ENCODE peak calls at places on chromosomes 11 and 22, in ten cellular contexts. L is astrocyte of the spinal cord; H is CD4-positive, alpha-beta T cell; M is tibial artery; T is AG09309; R is HCT116; S is RWPE2; G is MCF 10A; Z is colonic mucosa; P is epithelial cell of esophagus. V is an unnamed sample.

GRCh38 chr11:64644348-64645242 is 53.6 kb downstream of the SLC22A12 start:
- DNase-seq in L (no peak), H (no peak), M (no peak), T (no peak), R (no peak), S (no peak), G (no peak), Z (no peak), P (peak; percentile 16), V (no peak)

GRCh38 chr11:37552284-37552683 is 954.2 kb upstream of the RAG2 start:
- DNase-seq in L (no peak), H (no peak), M (no peak), T (no peak), R (no peak), S (no peak), G (no peak), Z (no peak), P (no peak), V (no peak)

GRCh38 chr11:6617315-6617781 is 1.9 kb downstream of the TPP1 start:
- DNase-seq in L (no peak), H (no peak), M (no peak), T (no peak), R (no peak), S (peak; percentile 24), G (no peak), Z (no peak), P (no peak), V (peak; percentile 12)

GRCh38 chr11:12683857-12684256 is 9.6 kb downstream of the TEAD1 start:
- DNase-seq in L (no peak), H (no peak), M (no peak), T (no peak), R (no peak), S (no peak), G (peak; percentile 49), Z (no peak), P (no peak), V (no peak)

GRCh38 chr11:34425863-34426262 is 12.9 kb upstream of the CAT start:
- DNase-seq in L (peak; percentile 42), H (no peak), M (no peak), T (peak; percentile 82), R (no peak), S (no peak), G (no peak), Z (no peak), P (no peak), V (no peak)

GRCh38 chr11:23425379-23425778 is 565.1 kb upstream of the CCDC179 start:
- DNase-seq in L (no peak), H (no peak), M (no peak), T (no peak), R (no peak), S (no peak), G (no peak), Z (no peak), P (no peak), V (no peak)

GRCh38 chr11:50071584-50072225 is 39.0 kb downstream of the OR4C45 start:
- DNase-seq in L (no peak), H (no peak), M (no peak), T (no peak), R (no peak), S (no peak), G (no peak), Z (no peak), P (no peak), V (no peak)

GRCh38 chr11:13052130-13052541 is 43.0 kb downstream of the RASSF10 start:
- DNase-seq in L (peak; percentile 3), H (no peak), M (no peak), T (no peak), R (no peak), S (no peak), G (no peak), Z (peak; percentile 58), P (peak; percentile 85), V (no peak)

GRCh38 chr11:27563201-27563600 is 56.6 kb upstream of the LIN7C start:
- DNase-seq in L (peak; percentile 43), H (no peak), M (no peak), T (no peak), R (no peak), S (no peak), G (no peak), Z (no peak), P (peak; percentile 11), V (no peak)

GRCh38 chr22:27331526-27332281 is 469.9 kb downstream of the MN1 start:
- DNase-seq in L (peak; percentile 48), H (no peak), M (peak; percentile 67), T (peak; percentile 21), R (no peak), S (no peak), G (peak; percentile 39), Z (no peak), P (peak; percentile 30), V (no peak)

GRCh38 chr11:11973866-11974265 is 34.6 kb downstream of the DKK3 start:
- DNase-seq in L (no peak), H (no peak), M (no peak), T (no peak), R (no peak), S (no peak), G (no peak), Z (no peak), P (no peak), V (no peak)

GRCh38 chr11:86214710-86215109 is 29.8 kb upstream of the EED start:
- DNase-seq in L (no peak), H (no peak), M (no peak), T (no peak), R (no peak), S (no peak), G (no peak), Z (no peak), P (peak; percentile 82), V (peak; percentile 22)

GRCh38 chr11:124801636-124802312 is 1.6 kb upstream of the MSANTD2 start:
- DNase-seq in L (no peak), H (no peak), M (no peak), T (no peak), R (no peak), S (no peak), G (peak; percentile 7), Z (no peak), P (peak; percentile 32), V (no peak)

GRCh38 chr11:124798991-124799383 is 1.2 kb downstream of the MSANTD2 start:
- DNase-seq in L (peak; percentile 62), H (no peak), M (no peak), T (peak; percentile 52), R (no peak), S (no peak), G (peak; percentile 51), Z (peak; percentile 33), P (peak; percentile 42), V (no peak)

GRCh38 chr11:124801014-124801413 is 808 bp upstream of the MSANTD2 start:
- DNase-seq in L (no peak), H (no peak), M (no peak), T (no peak), R (no peak), S (no peak), G (peak; percentile 53), Z (no peak), P (peak; percentile 57), V (no peak)

GRCh38 chr11:124800226-124800929 is at the start of gene MSANTD2:
- DNase-seq in L (peak; percentile 89), H (peak; percentile 64), M (peak; percentile 79), T (no peak), R (peak; percentile 42), S (peak; percentile 74), G (peak; percentile 60), Z (peak; percentile 81), P (peak; percentile 68), V (peak; percentile 85)

DNA sequence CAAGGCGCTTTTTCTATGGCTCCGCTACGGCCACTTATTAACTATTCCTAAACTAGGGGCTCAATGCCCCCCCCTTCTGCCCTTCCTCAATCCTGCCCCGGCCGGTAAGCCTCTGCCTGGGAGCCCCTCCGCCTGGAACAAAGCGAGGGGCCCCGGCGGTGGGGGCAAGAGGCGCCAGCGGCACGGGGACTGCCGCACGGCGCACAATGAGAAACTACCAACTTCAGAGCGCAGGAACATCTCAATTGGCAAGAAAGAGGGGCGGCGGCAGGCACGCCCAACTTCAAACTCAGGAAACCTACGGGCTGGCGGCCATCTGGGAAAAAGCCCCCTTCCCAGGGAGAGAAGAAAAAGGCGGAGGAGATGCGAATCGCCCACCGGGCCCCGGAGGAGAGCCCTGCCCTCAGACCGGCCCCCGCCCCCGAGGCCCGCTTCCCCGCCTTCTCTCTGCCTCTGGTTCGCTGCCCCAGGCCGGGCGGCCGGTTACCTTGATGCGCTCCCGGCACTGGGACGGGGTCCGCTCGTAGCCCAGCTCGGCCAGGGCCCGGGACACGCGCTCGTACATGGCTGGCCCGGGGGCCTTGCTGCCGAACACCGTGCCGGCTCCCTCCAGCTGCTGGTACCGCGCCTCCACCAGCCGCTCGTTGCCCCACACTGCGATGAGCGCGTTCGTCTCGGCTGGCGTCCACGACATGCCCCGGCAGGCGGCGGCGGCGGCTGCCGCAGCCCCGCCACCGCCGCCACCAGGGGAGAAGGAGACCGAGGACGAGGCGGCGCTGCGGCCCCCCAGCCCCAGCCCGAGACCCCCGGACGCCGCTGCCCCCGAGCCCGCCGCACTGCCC is 601 bp downstream of the MSANTD2 start:
- DNase-seq in L (peak; percentile 31), H (peak; percentile 36), M (no peak), T (no peak), R (no peak), S (no peak), G (peak; percentile 36), Z (peak; percentile 52), P (peak; percentile 35), V (peak; percentile 53)
- TF ChIP-seq CTCF in L (no peak), H (no peak), M (no peak), T (no peak), R (no peak), S (no peak), G (no peak), Z (no peak), P (no peak), V (no peak)

DNA sequence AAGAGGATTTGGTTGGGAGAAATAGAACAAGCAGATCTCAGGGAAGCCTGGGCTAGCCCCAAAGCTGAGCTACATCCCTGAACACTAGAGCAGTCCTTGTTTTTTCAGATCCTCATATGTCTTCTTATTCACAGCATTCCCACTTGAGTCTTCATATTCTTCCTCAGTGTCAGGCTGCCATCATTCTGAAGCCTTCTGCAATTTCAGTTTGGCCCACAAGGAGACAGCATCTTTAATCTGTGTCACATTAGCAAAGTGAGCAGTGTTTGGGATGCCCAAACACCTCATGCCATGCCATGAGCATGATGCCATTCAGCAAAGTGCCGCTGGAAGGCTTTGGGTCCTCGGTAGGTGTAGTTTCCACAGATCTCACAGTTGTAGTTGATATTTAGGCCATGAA is 56.6 kb downstream of the SCN3B start:
- DNase-seq in L (no peak), H (no peak), M (no peak), T (no peak), R (no peak), S (no peak), G (no peak), Z (no peak), P (no peak), V (no peak)
- TF ChIP-seq CTCF in L (no peak), H (no peak), M (no peak), T (no peak), R (no peak), S (no peak), G (no peak), Z (no peak), P (peak; percentile 31), V (no peak)

GRCh38 chr11:109945626-109946321 is 147.4 kb upstream of the ZC3H12C start:
- DNase-seq in L (no peak), H (no peak), M (no peak), T (no peak), R (no peak), S (no peak), G (no peak), Z (no peak), P (no peak), V (no peak)
- TF ChIP-seq CTCF in L (no peak), H (no peak), M (no peak), T (no peak), R (no peak), S (no peak), G (no peak), Z (no peak), P (no peak), V (no peak)

GRCh38 chr11:17762309-17762974 is 27.9 kb downstream of the KCNC1 start:
- DNase-seq in L (no peak), H (no peak), M (no peak), T (no peak), R (peak; percentile 28), S (no peak), G (peak; percentile 37), Z (no peak), P (peak; percentile 28), V (no peak)
- TF ChIP-seq CTCF in L (no peak), H (no peak), M (no peak), T (no peak), R (peak; percentile 17), S (no peak), G (no peak), Z (no peak), P (no peak), V (no peak)

V was measured in activated B cell treated with CpG ODN at 0.5 μM for 24 hours.